ENCODE peak calls at places on chromosomes 1 and 21, in six cellular contexts. W, Q, H, X, M and B are unnamed samples.

GRCh38 chr1:77288275-77288674 is 6.5 kb downstream of the AK5 start:
- DNase-seq in W (peak; percentile 34), Q (no peak), H (peak; percentile 45), X (no peak), M (no peak), B (peak; percentile 42)

GRCh38 chr1:231763481-231763880 is 136.9 kb downstream of the DISC1 start:
- DNase-seq in W (no peak), Q (no peak), H (no peak), X (no peak), M (no peak), B (no peak)

GRCh38 chr21:44870748-44871495 is 2.6 kb downstream of the PTTG1IP start:
- DNase-seq in W (no peak), Q (peak; percentile 75), H (no peak), X (no peak), M (no peak), B (peak; percentile 39)

GRCh38 chr1:238951809-238952208 is 434.6 kb upstream of the CHRM3 start:
- DNase-seq in W (peak; percentile 28), Q (no peak), H (peak; percentile 62), X (no peak), M (peak; percentile 41), B (peak; percentile 60)

GRCh38 chr1:162846256-162847212 is 14.4 kb downstream of the CCDC190 start:
- DNase-seq in W (peak; percentile 17), Q (no peak), H (peak; percentile 30), X (no peak), M (no peak), B (peak; percentile 28)

GRCh38 chr1:26553942-26554682 is 24.6 kb downstream of the RPS6KA1 start:
- DNase-seq in W (no peak), Q (no peak), H (no peak), X (no peak), M (no peak), B (no peak)

GRCh38 chr21:32844653-32845443 is 73.3 kb upstream of the PAXBP1 start:
- DNase-seq in W (peak; percentile 50), Q (no peak), H (peak; percentile 98), X (no peak), M (no peak), B (peak; percentile 79)

GRCh38 chr1:35887508-35887907 is 4.5 kb downstream of the AGO1 start:
- DNase-seq in W (no peak), Q (no peak), H (no peak), X (no peak), M (no peak), B (no peak)

GRCh38 chr1:230464618-230465017 is 38.5 kb upstream of the PGBD5 start:
- DNase-seq in W (no peak), Q (no peak), H (no peak), X (no peak), M (no peak), B (peak; percentile 30)

GRCh38 chr1:224058303-224058702 is 55.6 kb upstream of the FBXO28 start:
- DNase-seq in W (no peak), Q (no peak), H (peak; percentile 76), X (no peak), M (no peak), B (peak; percentile 97)

GRCh38 chr1:234730110-234730509 is 120.1 kb upstream of the IRF2BP2 start:
- DNase-seq in W (no peak), Q (no peak), H (no peak), X (no peak), M (no peak), B (no peak)

GRCh38 chr21:25298512-25299491 is 308.5 kb downstream of the MRPL39 start:
- DNase-seq in W (no peak), Q (no peak), H (peak; percentile 14), X (no peak), M (peak; percentile 37), B (no peak)

GRCh38 chr1:156510709-156511108 is 10.1 kb upstream of the MEF2D start:
- DNase-seq in W (peak; percentile 44), Q (peak; percentile 85), H (peak; percentile 92), X (no peak), M (peak; percentile 4), B (peak; percentile 25)

DNA sequence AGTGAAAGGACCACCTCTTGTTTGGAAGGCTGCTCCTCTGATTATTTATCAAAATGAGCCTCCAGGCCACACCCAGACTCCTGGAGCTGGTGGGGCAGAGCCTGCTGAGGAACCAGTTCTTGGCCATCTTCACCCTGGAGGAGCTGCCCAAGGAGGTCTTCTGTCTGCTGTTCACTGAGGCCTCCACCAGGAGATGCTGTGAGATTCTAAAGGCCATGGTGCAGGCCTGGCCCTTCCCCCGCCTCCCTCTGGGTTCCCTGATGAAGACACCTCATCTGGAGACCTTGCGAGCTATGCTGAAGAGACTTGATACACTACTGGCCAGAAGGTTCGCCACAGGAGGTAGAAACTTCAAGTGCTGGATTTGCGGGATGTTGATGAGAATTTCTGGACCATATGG is 61.7 kb upstream of the GJA8 start:
- DNase-seq in W (no peak), Q (no peak), H (peak; percentile 4), X (no peak), M (no peak), B (no peak)
- TF ChIP-seq CTCF in W (no peak), Q (no peak), H (peak; percentile 19), X (no peak), M (no peak), B (no peak)

GRCh38 chr1:30777906-30778155 is 20.3 kb upstream of the LAPTM5 start:
- DNase-seq in W (no peak), Q (no peak), H (no peak), X (no peak), M (no peak), B (no peak)
- TF ChIP-seq CTCF in W (peak; percentile 12), Q (no peak), H (peak; percentile 15), X (no peak), M (peak; percentile 24), B (peak; percentile 11)

DNA sequence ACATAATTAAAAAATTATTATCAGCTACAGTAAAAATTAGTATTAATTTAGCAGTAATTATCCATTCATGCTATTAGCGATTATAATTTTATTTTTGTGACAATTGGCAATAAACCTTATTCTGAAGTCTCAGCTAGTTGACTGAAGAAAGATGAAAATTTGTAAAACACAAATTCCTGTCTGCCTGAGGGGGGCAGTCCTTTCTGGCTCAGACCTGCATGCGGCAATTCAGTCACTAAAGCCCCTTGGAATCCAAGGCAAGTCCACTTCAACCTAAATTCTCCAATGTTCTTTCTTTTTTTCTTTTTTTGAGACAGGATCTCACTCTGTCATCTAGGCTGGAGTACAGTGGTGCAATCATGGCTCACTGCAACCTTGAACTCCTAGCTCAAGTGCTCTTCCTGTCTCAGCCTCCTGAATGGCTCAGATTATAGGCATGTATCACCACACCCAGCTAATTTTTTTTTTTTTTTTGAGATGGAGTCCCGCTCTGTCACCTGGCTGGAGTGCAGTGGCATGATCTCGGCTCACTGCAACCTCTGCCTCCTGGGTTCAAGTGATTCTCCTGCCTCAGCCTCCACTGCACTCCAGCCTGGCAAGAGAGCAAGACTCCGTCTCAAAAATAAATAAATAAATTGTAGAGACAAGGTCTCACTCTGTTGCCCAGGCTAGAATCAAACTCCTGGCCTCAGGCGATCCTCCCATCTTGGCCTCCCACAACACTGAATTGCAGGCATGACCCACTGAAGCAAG is 24.1 kb upstream of the ITPKB start:
- DNase-seq in W (no peak), Q (no peak), H (no peak), X (no peak), M (no peak), B (peak; percentile 60)
- TF ChIP-seq CTCF in W (no peak), Q (no peak), H (no peak), X (no peak), M (no peak), B (no peak)

GRCh38 chr1:183711165-183711678 is 58.1 kb upstream of the APOBEC4 start:
- DNase-seq in W (no peak), Q (no peak), H (no peak), X (no peak), M (no peak), B (no peak)

GRCh38 chr1:183710333-183710732 is 57.2 kb upstream of the APOBEC4 start:
- DNase-seq in W (no peak), Q (no peak), H (no peak), X (no peak), M (no peak), B (no peak)

GRCh38 chr1:183710734-183711133 is 57.6 kb upstream of the APOBEC4 start:
- DNase-seq in W (no peak), Q (no peak), H (no peak), X (no peak), M (no peak), B (no peak)

GRCh38 chr1:183716286-183716685 is 63.2 kb upstream of the APOBEC4 start:
- DNase-seq in W (no peak), Q (no peak), H (no peak), X (no peak), M (no peak), B (no peak)

DNA sequence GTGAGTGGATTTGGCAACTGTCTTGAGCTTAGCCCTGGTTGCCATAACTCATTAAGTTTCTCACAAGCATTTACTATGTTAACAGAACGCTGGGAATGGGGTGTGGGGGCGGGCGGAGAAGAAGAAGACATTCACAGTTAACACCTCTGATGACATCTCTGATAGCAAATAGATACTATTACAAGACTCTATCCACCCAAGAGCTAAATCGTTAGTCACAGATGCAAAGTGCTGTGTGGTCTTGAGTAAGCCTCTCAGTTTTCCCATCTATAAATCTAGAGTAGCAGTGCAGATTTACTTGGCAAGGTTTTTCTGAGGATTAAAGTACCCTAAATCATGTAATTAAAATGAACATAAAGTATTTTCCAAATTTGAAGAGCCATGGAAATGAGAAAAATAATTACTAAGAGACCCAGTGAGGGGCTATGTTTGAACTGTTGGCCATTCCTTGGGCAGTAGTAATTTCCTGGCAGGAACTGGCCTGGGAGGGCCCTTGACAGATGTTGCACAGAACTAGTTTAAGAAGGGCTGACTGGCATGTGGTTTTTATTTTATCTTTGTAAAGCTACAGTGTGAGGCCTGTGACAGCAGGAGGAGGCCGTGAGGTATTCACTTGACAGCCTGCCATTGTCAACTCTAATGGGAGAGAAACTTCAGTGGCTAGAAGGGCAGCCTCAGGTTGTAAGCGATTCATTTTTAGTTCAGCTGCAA is 58.7 kb upstream of the APOBEC4 start:
- DNase-seq in W (peak; percentile 57), Q (peak; percentile 37), H (peak; percentile 76), X (no peak), M (no peak), B (no peak)
- TF ChIP-seq CTCF in W (no peak), Q (no peak), H (peak; percentile 10), X (no peak), M (no peak), B (no peak)